ENCODE peak calls at places on chromosomes 3 and 15, in eight cellular contexts. Z, B, G, S, U, F, N and E are unnamed samples.
A peak's percentile ranks its signal among the peaks of the same experiment; 100 is the strongest.

GRCh38 chr15:35427091-35427490 is 118.9 kb downstream of the DPH6 start:
- DNase-seq in Z (peak; percentile 40), B (peak; percentile 84), G (peak; percentile 60), S (no peak), U (no peak), F (peak; percentile 90), N (peak; percentile 80), E (peak; percentile 34)

GRCh38 chr15:77901921-77902750 is 175.4 kb downstream of the TBC1D2B start:
- DNase-seq in Z (no peak), B (no peak), G (no peak), S (no peak), U (peak; percentile 29), F (no peak), N (no peak), E (no peak)

GRCh38 chr15:65418596-65418995 is 4.2 kb downstream of the IGDCC4 start:
- DNase-seq in Z (no peak), B (no peak), G (no peak), S (no peak), U (no peak), F (no peak), N (no peak), E (no peak)

GRCh38 chr3:64214002-64214696 is 11.1 kb downstream of the PRICKLE2 start:
- DNase-seq in Z (no peak), B (peak; percentile 94), G (peak; percentile 52), S (peak; percentile 86), U (no peak), F (peak; percentile 78), N (peak; percentile 75), E (peak; percentile 91)

GRCh38 chr15:98556321-98556720 is 92.0 kb upstream of the IGF1R start:
- DNase-seq in Z (no peak), B (no peak), G (no peak), S (no peak), U (no peak), F (no peak), N (no peak), E (no peak)

GRCh38 chr3:105764378-105765376 is 104.1 kb downstream of the CBLB start:
- DNase-seq in Z (no peak), B (no peak), G (no peak), S (no peak), U (no peak), F (no peak), N (no peak), E (no peak)

GRCh38 chr3:109050591-109051167 is 67.3 kb downstream of the MORC1 start:
- DNase-seq in Z (peak; percentile 59), B (peak; percentile 11), G (no peak), S (no peak), U (peak; percentile 35), F (peak; percentile 39), N (peak; percentile 0), E (peak; percentile 59)

GRCh38 chr3:152469238-152470025 is 200.7 kb downstream of the MBNL1 start:
- DNase-seq in Z (no peak), B (no peak), G (no peak), S (no peak), U (no peak), F (no peak), N (no peak), E (no peak)

GRCh38 chr15:32717290-32718081 is at the start of gene GREM1:
- DNase-seq in Z (no peak), B (peak; percentile 69), G (peak; percentile 60), S (no peak), U (no peak), F (peak; percentile 69), N (peak; percentile 73), E (no peak)

GRCh38 chr15:76799760-76800159 is 105.4 kb downstream of the SCAPER start:
- DNase-seq in Z (peak; percentile 50), B (peak; percentile 68), G (peak; percentile 67), S (no peak), U (no peak), F (peak; percentile 74), N (peak; percentile 67), E (peak; percentile 63)

GRCh38 chr3:127373701-127374625 is 86.1 kb upstream of the PRR20G start:
- DNase-seq in Z (peak; percentile 5), B (no peak), G (no peak), S (no peak), U (peak; percentile 18), F (peak; percentile 12), N (peak; percentile 8), E (peak; percentile 30)

GRCh38 chr15:31856581-31856980 is 173.7 kb upstream of the CHRNA7 start:
- DNase-seq in Z (no peak), B (no peak), G (no peak), S (no peak), U (no peak), F (no peak), N (no peak), E (no peak)

DNA sequence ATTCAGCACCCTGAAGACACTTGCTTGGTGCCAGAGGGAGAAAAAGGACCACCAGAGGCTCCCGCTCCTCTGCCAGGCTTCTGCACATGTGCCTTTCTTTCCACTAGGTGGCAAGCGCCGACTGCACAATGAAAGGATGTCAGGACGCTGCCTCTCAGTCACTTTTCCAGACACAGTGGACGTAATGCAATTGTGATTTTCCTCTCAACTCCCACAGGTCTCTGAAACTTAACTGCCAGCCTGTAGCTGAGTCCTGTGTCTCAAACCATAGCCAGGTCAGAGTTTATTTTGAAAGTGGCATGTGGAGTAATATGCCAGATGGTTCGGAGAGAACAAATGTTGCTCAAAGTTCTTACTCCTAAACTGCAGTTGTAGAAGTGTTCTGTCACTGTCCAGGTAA is 162.9 kb downstream of the ITPR1 start:
- DNase-seq in Z (peak; percentile 83), B (peak; percentile 72), G (peak; percentile 68), S (peak; percentile 45), U (peak; percentile 76), F (peak; percentile 84), N (peak; percentile 83), E (peak; percentile 71)
- TF ChIP-seq CTCF in Z (peak; percentile 98), B (peak; percentile 92), G (peak; percentile 94), S (peak; percentile 60), U (peak; percentile 96), F (peak; percentile 95), N (peak; percentile 92), E (peak; percentile 82)

GRCh38 chr15:100385300-100385699 is 43.5 kb upstream of the ADAMTS17 start:
- DNase-seq in Z (no peak), B (no peak), G (no peak), S (no peak), U (no peak), F (no peak), N (no peak), E (no peak)

GRCh38 chr15:100384108-100384410 is 42.3 kb upstream of the ADAMTS17 start:
- DNase-seq in Z (no peak), B (no peak), G (no peak), S (no peak), U (no peak), F (no peak), N (no peak), E (no peak)

GRCh38 chr15:100383302-100384107 is 41.7 kb upstream of the ADAMTS17 start:
- DNase-seq in Z (peak; percentile 75), B (peak; percentile 20), G (no peak), S (peak; percentile 17), U (peak; percentile 47), F (peak; percentile 42), N (peak; percentile 1), E (peak; percentile 50)
- TF ChIP-seq CTCF in Z (peak; percentile 80), B (no peak), G (peak; percentile 48), S (peak; percentile 41), U (peak; percentile 33), F (peak; percentile 28), N (no peak), E (peak; percentile 60)

DNA sequence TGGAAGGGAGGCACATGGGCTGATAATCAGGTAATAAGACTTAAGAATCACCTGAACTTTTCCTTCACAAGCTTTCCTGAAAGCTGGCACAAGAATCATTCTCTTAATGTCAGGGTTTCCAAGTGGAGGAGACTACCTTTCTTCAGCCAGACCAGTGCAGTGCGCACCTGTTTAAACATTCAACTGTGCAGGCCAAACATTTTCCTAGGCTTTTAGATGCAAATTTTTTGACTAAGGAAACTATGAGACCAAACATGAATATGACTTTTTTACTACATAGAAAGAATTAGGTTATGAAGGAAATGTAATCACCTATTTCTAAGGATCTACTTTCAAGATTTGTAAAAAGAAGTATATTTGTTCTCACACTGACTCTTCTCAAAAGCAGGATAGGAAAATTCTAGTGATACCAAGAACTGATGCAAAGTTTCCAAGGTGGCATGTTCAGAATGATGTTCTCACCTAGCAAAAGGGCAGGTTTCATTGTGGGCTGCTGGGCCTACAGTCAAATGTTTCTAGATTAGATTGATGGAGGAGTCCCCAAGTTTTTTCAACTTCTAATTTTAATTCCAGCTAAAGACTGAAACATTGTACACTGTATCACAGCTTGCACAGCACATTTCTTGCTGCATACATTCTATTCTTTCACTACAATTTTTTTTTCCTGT is 339.1 kb downstream of the TIGIT start:
- DNase-seq in Z (no peak), B (no peak), G (no peak), S (no peak), U (no peak), F (no peak), N (no peak), E (no peak)
- TF ChIP-seq CTCF in Z (no peak), B (no peak), G (no peak), S (no peak), U (no peak), F (no peak), N (no peak), E (no peak)

GRCh38 chr3:43372007-43372754 is 85.8 kb downstream of the SNRK start:
- DNase-seq in Z (no peak), B (no peak), G (no peak), S (no peak), U (no peak), F (no peak), N (no peak), E (no peak)

GRCh38 chr3:43366466-43366865 is 80.1 kb downstream of the SNRK start:
- DNase-seq in Z (no peak), B (no peak), G (no peak), S (no peak), U (no peak), F (no peak), N (peak; percentile 34), E (no peak)

GRCh38 chr3:43371494-43371893 is 85.2 kb downstream of the SNRK start:
- DNase-seq in Z (no peak), B (no peak), G (no peak), S (no peak), U (no peak), F (no peak), N (no peak), E (no peak)

GRCh38 chr3:43366880-43367279 is 80.5 kb downstream of the SNRK start:
- DNase-seq in Z (no peak), B (no peak), G (no peak), S (no peak), U (no peak), F (no peak), N (no peak), E (no peak)

DNA sequence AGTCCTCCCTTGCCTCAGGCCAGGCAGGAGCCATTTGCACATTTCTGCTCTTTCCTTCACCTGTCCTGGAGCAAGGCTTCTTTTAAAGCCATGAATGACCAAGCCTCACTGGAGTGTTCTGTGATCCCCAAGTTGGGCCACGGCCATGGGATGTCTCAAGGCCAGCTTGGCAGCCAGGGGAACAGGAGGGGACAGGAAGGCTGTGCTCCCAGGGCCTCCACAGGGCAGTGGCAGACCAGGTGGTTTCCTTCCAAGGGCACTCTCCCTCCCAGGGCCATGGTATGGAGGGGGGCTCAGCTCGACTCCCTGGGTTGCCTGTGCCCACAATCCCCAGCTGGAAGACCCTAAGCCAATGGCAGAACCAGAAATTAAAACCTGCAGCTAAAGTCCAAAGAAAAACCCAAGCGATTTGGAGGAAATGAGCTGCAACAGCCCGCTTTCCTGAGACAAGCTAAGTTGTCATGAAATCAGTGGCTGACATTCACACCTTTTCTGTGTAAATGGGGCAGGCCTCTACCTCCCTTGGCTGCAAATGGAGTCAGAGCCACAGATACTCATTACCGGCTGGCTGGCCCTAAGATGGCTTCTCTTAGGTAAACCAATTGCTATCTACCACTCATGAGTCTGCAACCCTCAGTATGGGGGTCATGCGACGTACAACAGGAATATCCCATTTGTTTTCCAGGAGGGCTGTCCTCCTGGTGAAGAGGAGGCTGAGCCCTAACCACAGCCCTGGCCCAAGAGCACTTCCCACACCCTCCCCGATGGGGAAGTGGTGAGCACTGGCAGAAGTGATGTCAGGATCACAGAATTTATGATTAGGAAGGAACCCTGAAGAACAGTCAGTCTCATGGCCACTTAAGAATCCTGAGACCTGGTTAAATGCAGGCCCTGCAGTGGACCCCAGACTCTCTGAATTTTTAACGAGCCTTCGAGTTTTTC is 83.3 kb downstream of the SNRK start:
- DNase-seq in Z (no peak), B (no peak), G (no peak), S (no peak), U (no peak), F (no peak), N (no peak), E (no peak)
- TF ChIP-seq CTCF in Z (no peak), B (no peak), G (no peak), S (no peak), U (no peak), F (no peak), N (no peak), E (no peak)